ENCODE peak calls at places on chromosomes 6 and 20, in ten cellular contexts. I, X, E, Y, C, R, T, V, Q and Z are unnamed samples.
A peak's percentile ranks its signal among the peaks of the same experiment; 100 is the strongest.

GRCh38 chr6:106253194-106253593 is 72.4 kb downstream of the ATG5 start:
- DNase-seq in I (peak; percentile 7), V (no peak), Y (peak; percentile 57), X (no peak), R (no peak), Q (no peak), T (peak; percentile 68), C (no peak), E (no peak), Z (peak; percentile 43)

GRCh38 chr6:8082954-8083858 is 19.0 kb upstream of the BLOC1S5 start:
- DNase-seq in Q (no peak), T (peak; percentile 68), X (no peak), Y (peak; percentile 89), R (no peak), I (peak; percentile 31), V (no peak), C (no peak), E (no peak), Z (peak; percentile 91)

GRCh38 chr6:148611213-148611612 is 135.6 kb upstream of the UST start:
- DNase-seq in Q (peak; percentile 39), V (no peak), E (peak; percentile 21), Y (peak; percentile 67), C (no peak), R (no peak), T (no peak), X (peak; percentile 26), I (no peak), Z (peak; percentile 63)

GRCh38 chr6:80548496-80548895 is 442.0 kb downstream of the BCKDHB start:
- DNase-seq in T (peak; percentile 46), R (no peak), Q (no peak), Y (peak; percentile 88), E (no peak), C (no peak), X (no peak), I (no peak), V (no peak), Z (peak; percentile 79)

GRCh38 chr6:123702943-123703342 is 66.2 kb upstream of the TRDN start:
- DNase-seq in Q (no peak), E (no peak), I (no peak), V (no peak), Y (no peak), C (no peak), R (no peak), X (no peak), T (no peak), Z (no peak)

GRCh38 chr6:391559-392440 is at the start of gene IRF4:
- DNase-seq in C (peak; percentile 32), X (no peak), V (peak; percentile 55), R (peak; percentile 88), Y (no peak), Q (no peak), E (no peak), I (no peak), T (no peak), Z (peak; percentile 9)

GRCh38 chr6:161424421-161424820 is 150.6 kb upstream of the AGPAT4 start:
- DNase-seq in T (no peak), Q (no peak), R (no peak), Y (no peak), C (no peak), E (no peak), I (no peak), V (no peak), X (no peak), Z (no peak)

GRCh38 chr20:10603971-10604864 is 69.6 kb downstream of the JAG1 start:
- DNase-seq in C (no peak), X (peak; percentile 10), V (no peak), Y (peak; percentile 94), Q (peak; percentile 34), E (peak; percentile 40), R (no peak), I (peak; percentile 86), T (peak; percentile 89), Z (peak; percentile 83)

DNA sequence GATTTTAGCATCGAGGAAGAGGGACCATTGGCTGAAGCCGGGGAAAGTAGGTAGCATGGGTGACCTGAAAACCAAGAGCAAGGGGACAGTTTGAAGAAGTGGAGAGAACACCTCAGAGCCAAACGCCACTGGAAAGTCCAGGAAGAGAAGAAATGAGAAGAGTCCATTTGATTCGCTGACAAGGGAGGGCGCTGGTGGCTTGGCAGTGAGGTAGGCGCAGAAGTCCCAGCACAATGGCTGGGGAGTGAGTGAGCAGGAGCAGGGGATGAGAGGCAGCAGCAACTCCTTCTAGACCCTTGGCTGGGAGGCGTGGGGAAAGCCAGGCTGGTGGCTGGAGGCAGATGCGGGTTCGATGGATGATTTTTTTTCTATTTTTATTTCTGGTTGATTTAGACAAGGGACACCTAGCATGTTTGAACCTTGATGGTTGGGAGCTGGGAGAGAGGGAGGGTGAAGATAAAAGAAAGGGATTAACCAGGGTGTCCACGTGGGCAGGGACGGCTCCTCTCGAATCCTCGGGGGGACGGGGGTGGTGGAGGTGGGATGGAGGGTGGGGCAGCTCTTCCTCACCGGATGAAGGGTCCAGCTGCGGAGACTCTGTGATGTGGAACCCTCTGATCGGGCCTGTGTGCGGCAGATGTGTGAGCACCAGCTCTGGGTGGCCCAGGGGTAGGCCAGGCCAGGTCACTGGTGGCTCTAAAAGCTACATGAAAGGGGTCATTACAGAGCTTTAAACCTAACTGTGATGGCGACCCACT is 164.2 kb downstream of the NFATC2 start:
- DNase-seq in C (no peak), Q (peak; percentile 39), V (peak; percentile 61), E (no peak), X (no peak), T (no peak), Y (no peak), R (no peak), I (peak; percentile 43), Z (no peak)
- TF ChIP-seq CTCF in C (no peak), Q (peak; percentile 43), V (no peak), E (no peak), X (peak; percentile 24), T (peak; percentile 25), Y (peak; percentile 7), R (no peak), I (no peak), Z (peak; percentile 27)

GRCh38 chr6:24522821-24523175 is 28.0 kb downstream of the ALDH5A1 start:
- DNase-seq in T (no peak), Y (no peak), C (no peak), V (no peak), E (no peak), X (no peak), R (no peak), Q (no peak), I (no peak), Z (no peak)

GRCh38 chr6:24520929-24521546 is 26.3 kb downstream of the ALDH5A1 start:
- DNase-seq in V (peak; percentile 70), I (peak; percentile 48), Q (peak; percentile 43), C (peak; percentile 32), R (peak; percentile 45), X (peak; percentile 85), T (peak; percentile 31), Y (peak; percentile 35), E (peak; percentile 33), Z (peak; percentile 51)

GRCh38 chr6:24522090-24522820 is 27.5 kb downstream of the ALDH5A1 start:
- DNase-seq in E (no peak), V (no peak), Q (peak; percentile 84), I (no peak), C (no peak), R (no peak), Y (peak; percentile 10), X (no peak), T (no peak), Z (peak; percentile 6)

GRCh38 chr6:24524329-24524728 is 29.6 kb downstream of the ALDH5A1 start:
- DNase-seq in E (no peak), Y (no peak), R (no peak), C (no peak), I (no peak), Q (no peak), X (no peak), T (no peak), V (no peak), Z (no peak)

DNA sequence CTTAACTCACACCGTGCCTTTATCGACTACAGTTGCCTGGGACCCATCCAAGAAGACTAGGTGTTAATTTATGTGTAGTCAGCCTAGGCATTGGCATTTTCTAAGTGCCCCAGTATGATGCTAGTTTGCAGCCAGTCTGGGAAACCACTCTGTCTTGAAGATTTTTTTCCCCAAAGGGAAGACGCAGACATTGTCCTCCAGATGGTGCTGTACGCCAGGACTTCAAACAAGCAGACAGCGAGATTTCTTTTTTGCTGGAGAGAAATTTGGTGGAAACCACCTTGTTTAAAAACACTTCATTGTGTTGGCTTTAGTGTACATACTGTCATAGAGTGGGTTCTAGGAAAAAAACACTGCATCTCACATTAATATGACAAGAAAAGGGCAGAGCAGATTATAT is 30.0 kb downstream of the ALDH5A1 start:
- DNase-seq in Y (peak; percentile 64), T (peak; percentile 51), C (no peak), E (no peak), R (peak; percentile 58), Q (peak; percentile 24), X (peak; percentile 53), V (peak; percentile 19), I (peak; percentile 58), Z (peak; percentile 65)
- TF ChIP-seq CTCF in Y (peak; percentile 61), T (peak; percentile 79), C (no peak), E (peak; percentile 30), R (peak; percentile 48), Q (peak; percentile 33), X (peak; percentile 74), V (no peak), I (peak; percentile 44), Z (peak; percentile 77)

GRCh38 chr20:31925631-31926030 is 26.2 kb downstream of the PDRG1 start:
- DNase-seq in R (no peak), V (no peak), Q (no peak), Y (no peak), I (no peak), T (no peak), C (no peak), X (no peak), E (no peak), Z (no peak)
- TF ChIP-seq CTCF in R (no peak), V (no peak), Q (no peak), Y (no peak), I (no peak), T (no peak), C (no peak), X (no peak), E (no peak), Z (no peak)

GRCh38 chr20:45339799-45340198 is 8.4 kb downstream of the SDC4 start:
- DNase-seq in R (no peak), V (no peak), E (no peak), C (no peak), T (no peak), Q (no peak), Y (no peak), X (no peak), I (no peak), Z (no peak)

GRCh38 chr20:45338121-45339030 is 9.8 kb downstream of the SDC4 start:
- DNase-seq in C (no peak), E (no peak), V (no peak), R (no peak), X (no peak), Y (no peak), I (no peak), T (no peak), Q (no peak), Z (peak; percentile 51)

GRCh38 chr20:45339084-45339483 is 9.1 kb downstream of the SDC4 start:
- DNase-seq in V (no peak), Q (no peak), E (no peak), T (no peak), X (no peak), R (no peak), C (no peak), I (no peak), Y (no peak), Z (peak; percentile 94)

GRCh38 chr20:45336530-45337366 is 11.5 kb downstream of the SDC4 start:
- DNase-seq in X (no peak), Q (peak; percentile 71), E (no peak), Y (peak; percentile 71), I (peak; percentile 85), C (no peak), V (no peak), T (peak; percentile 91), R (no peak), Z (peak; percentile 99)

GRCh38 chr20:45337367-45338120 is 10.7 kb downstream of the SDC4 start:
- DNase-seq in I (peak; percentile 59), V (no peak), C (no peak), T (peak; percentile 91), E (peak; percentile 47), Q (peak; percentile 90), Y (peak; percentile 88), X (no peak), R (no peak), Z (peak; percentile 88)
- TF ChIP-seq CTCF in I (no peak), V (no peak), C (no peak), T (no peak), E (no peak), Q (no peak), Y (no peak), X (no peak), R (no peak), Z (no peak)